ENCODE peak calls at places on chromosomes 4 and X, in eight cellular contexts. R is breast epithelium, M is GM12878, K is SK-N-SH, H is K562, V is transverse colon, S is suprapubic skin, X is HCT116. A is an unnamed sample.

GRCh38 chr4:55742655-55743191 is 76.9 kb upstream of the EXOC1L start:
- DNase-seq in R (no peak), M (no peak), K (peak), H (peak), V (no peak), S (no peak), X (no peak), A (no peak)

GRCh38 chrX:19912-20571 is 261.1 kb upstream of the PLCXD1 start:
- DNase-seq in R (no peak), M (no peak), K (peak), H (peak), V (peak), S (peak), X (no peak), A (no peak)

GRCh38 chr4:161133877-161134276 is 1029.9 kb downstream of the FSTL5 start:
- DNase-seq in R (no peak), M (no peak), K (peak), H (no peak), V (no peak), S (no peak), X (no peak), A (no peak)

GRCh38 chr4:183746305-183747229 is 87.5 kb downstream of the TRAPPC11 start:
- DNase-seq in R (no peak), M (peak), K (no peak), H (no peak), V (no peak), S (no peak), X (no peak), A (peak)

GRCh38 chr4:2755821-2756690 is at the start of gene TNIP2:
- DNase-seq in R (peak), M (no peak), K (peak), H (peak), V (peak), S (peak), X (no peak), A (peak)

GRCh38 chrX:16076834-16077233 is 46.5 kb upstream of the GRPR start:
- DNase-seq in R (no peak), M (no peak), K (no peak), H (no peak), V (no peak), S (no peak), X (no peak), A (no peak)

GRCh38 chr4:17063870-17064269 is 165.4 kb upstream of the LDB2 start:
- DNase-seq in R (no peak), M (no peak), K (no peak), H (no peak), V (no peak), S (no peak), X (no peak), A (no peak)

GRCh38 chrX:70132877-70133302 is 357 bp upstream of the IGBP1 start:
- DNase-seq in R (no peak), M (no peak), K (no peak), H (no peak), V (no peak), S (no peak), X (no peak), A (no peak)

GRCh38 chrX:19964017-19964710 is 26.7 kb downstream of the BCLAF3 start:
- DNase-seq in R (no peak), M (no peak), K (no peak), H (no peak), V (no peak), S (no peak), X (no peak), A (no peak)

GRCh38 chr4:121951570-121952110 is at the start of gene TRPC3:
- DNase-seq in R (no peak), M (no peak), K (peak), H (peak), V (peak), S (no peak), X (no peak), A (no peak)

GRCh38 chr4:121696140-121696640 is 590 bp downstream of the ANXA5 start:
- DNase-seq in R (peak), M (no peak), K (peak), H (no peak), V (peak), S (peak), X (no peak), A (peak)

GRCh38 chrX:113059714-113060113 is 219.1 kb upstream of the AMOT start:
- DNase-seq in R (no peak), M (no peak), K (no peak), H (no peak), V (no peak), S (no peak), X (no peak), A (no peak)

GRCh38 chrX:141936080-141936479 is 32.4 kb downstream of the MAGEC1 start:
- DNase-seq in R (no peak), M (no peak), K (no peak), H (no peak), V (no peak), S (no peak), X (no peak), A (no peak)

GRCh38 chr4:113467581-113467980 is 294.0 kb downstream of the CAMK2D start:
- DNase-seq in R (no peak), M (no peak), K (no peak), H (no peak), V (no peak), S (no peak), X (no peak), A (no peak)

GRCh38 chr4:176470671-176471070 is 150.9 kb downstream of the SPCS3 start:
- DNase-seq in R (no peak), M (no peak), K (no peak), H (no peak), V (no peak), S (no peak), X (no peak), A (no peak)

GRCh38 chrX:123818243-123818642 is 41.6 kb upstream of the XIAP start:
- DNase-seq in R (no peak), M (no peak), K (no peak), H (no peak), V (no peak), S (no peak), X (no peak), A (no peak)

GRCh38 chr4:41257257-41257900 is 651 bp downstream of the UCHL1 start:
- DNase-seq in R (no peak), M (no peak), K (peak), H (no peak), V (peak), S (peak), X (no peak), A (no peak)

GRCh38 chr4:121943941-121944340 is 7.9 kb downstream of the TRPC3 start:
- DNase-seq in R (no peak), M (no peak), K (peak), H (peak), V (no peak), S (no peak), X (no peak), A (no peak)

GRCh38 chr4:118215826-118216225 is 137.0 kb downstream of the PRSS12 start:
- DNase-seq in R (no peak), M (no peak), K (no peak), H (no peak), V (no peak), S (no peak), X (no peak), A (no peak)

GRCh38 chr4:22595684-22596083 is 79.8 kb upstream of the ADGRA3 start:
- DNase-seq in R (no peak), M (peak), K (peak), H (no peak), V (no peak), S (no peak), X (no peak), A (no peak)

GRCh38 chrX:106168107-106168506 is at the start of gene PWWP3B:
- DNase-seq in R (no peak), M (no peak), K (no peak), H (no peak), V (peak), S (no peak), X (peak), A (peak)

GRCh38 chr4:146095091-146095690 is 80.3 kb upstream of the LSM6 start:
- DNase-seq in R (no peak), M (no peak), K (peak), H (peak), V (peak), S (no peak), X (peak), A (peak)

GRCh38 chr4:152719856-152720556 is 40.2 kb upstream of the TMEM154 start:
- DNase-seq in R (peak), M (no peak), K (no peak), H (no peak), V (no peak), S (no peak), X (no peak), A (peak)

GRCh38 chr4:3255611-3256186 is 6.7 kb downstream of the MSANTD1 start:
- DNase-seq in R (no peak), M (no peak), K (no peak), H (no peak), V (peak), S (peak), X (no peak), A (no peak)

GRCh38 chr4:5043579-5043978 is 7.7 kb upstream of the STK32B start:
- DNase-seq in R (no peak), M (no peak), K (no peak), H (no peak), V (no peak), S (no peak), X (no peak), A (no peak)

GRCh38 chrX:68696267-68696666 is 48.8 kb downstream of the STARD8 start:
- DNase-seq in R (no peak), M (no peak), K (no peak), H (no peak), V (no peak), S (no peak), X (no peak), A (no peak)
- H3K27ac ChIP-seq in R (no peak), M (no peak), K (no peak), H (peak), V (peak), S (no peak), X (no peak), A (no peak)

GRCh38 chrX:71618303-71618721 is at the start of gene CXCR3:
- DNase-seq in R (no peak), M (peak), K (no peak), H (no peak), V (peak), S (no peak), X (no peak), A (no peak)
- TF ChIP-seq POLR2AphosphoS5 in R (no peak), M (peak), K (no peak), H (no peak), V (no peak), S (no peak), X (no peak), A (no peak)

DNA sequence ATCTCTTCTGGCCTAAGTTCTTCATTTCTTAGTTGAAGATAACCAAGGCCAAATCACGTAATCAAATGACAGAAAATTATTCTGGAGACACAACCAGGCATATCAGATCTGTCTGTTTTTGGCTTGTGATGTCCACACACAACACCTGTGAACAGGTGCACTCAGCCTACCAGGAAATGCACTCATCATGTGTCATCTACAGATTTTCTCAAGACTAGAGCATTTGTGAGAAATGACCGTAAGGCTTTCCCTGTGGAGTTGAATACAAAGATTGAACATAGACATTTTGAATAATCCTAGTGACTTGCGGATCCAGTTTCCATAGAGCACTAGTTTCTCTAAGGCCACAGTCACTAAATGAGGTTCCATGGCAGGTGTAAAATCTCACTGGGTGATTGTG is 26.7 kb upstream of the CXCL8 start:
- DNase-seq in R (no peak), M (no peak), K (no peak), H (no peak), V (no peak), S (no peak), X (no peak), A (no peak)
- H3K27ac ChIP-seq in R (no peak), M (no peak), K (no peak), H (no peak), V (no peak), S (no peak), X (no peak), A (no peak)

DNA sequence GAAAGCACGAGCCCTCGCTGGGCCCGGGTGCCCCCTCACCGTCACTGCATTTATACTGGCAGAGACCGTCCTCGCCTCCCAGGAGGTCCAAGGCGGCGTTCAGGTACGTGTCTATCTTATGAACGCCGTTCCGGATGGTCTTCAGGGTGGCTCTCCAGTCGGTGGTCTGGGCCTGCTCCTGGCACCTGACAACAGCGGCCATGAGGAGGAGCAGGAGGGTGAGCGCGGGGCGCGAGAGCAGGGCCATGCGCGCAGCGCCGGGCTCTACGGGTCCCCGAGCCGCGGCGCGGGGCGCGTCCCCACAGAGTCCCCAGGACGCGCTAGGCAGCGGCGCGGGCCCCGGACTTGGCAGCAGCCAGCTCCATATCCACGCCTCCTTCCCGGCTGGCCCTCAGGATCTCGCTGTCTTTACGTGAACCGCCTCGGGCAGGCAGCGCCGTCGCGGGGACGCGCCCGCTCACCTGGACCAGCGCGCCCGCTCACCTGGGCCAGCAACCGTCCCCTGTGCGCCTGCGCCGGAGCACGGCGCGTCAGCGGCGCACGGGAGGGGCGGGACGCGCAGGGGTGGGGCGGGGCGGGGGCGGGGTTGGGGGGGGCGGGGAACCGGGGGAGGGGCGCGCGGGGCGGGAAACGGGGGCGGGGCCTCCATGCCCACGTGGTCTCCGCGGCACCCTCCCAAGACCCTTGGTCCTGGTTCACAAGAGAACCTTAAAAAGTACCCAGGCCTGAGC is at the start of gene PLA2G12A:
- DNase-seq in R (peak), M (peak), K (peak), H (peak), V (peak), S (peak), X (peak), A (peak)
- TF ChIP-seq POLR2AphosphoS5 in R (peak), M (no peak), K (no peak), H (peak), V (peak), S (no peak), X (peak), A (peak)

GRCh38 chr4:25913056-25913850 is 767 bp upstream of the SMIM20 start:
- DNase-seq in R (no peak), M (no peak), K (peak), H (peak), V (peak), S (peak), X (no peak), A (no peak)
- H3K27ac ChIP-seq in R (peak), M (peak), K (peak), H (no peak), V (peak), S (peak), X (peak), A (peak)

GRCh38 chrX:55006827-55007621 is 6.9 kb downstream of the APEX2 start:
- DNase-seq in R (no peak), M (no peak), K (no peak), H (no peak), V (no peak), S (peak), X (no peak), A (no peak)
- TF ChIP-seq POLR2AphosphoS5 in R (no peak), M (no peak), K (no peak), H (no peak), V (no peak), S (no peak), X (no peak), A (no peak)

DNA sequence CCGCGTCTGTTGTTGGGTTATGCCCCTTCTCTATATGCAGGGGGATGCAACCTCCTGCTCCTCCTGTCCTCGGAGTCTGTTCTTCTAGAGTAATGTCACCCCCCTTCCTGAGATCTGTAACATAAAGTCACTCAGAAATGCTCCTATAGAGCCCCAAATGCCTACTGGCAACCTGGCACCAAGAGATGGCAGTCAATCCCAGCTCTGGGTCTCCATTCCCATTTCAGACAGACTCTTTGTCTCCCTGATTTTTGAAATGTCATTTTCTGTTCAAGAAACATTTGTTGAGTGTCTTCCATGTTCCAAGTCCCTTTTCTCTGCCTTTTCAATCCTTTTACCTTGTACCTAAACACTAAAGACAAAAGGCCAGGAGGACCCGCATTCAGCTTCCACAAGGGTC is 9.6 kb upstream of the PRDM8 start:
- DNase-seq in R (no peak), M (no peak), K (no peak), H (no peak), V (no peak), S (no peak), X (no peak), A (no peak)
- H3K27ac ChIP-seq in R (no peak), M (no peak), K (no peak), H (no peak), V (no peak), S (no peak), X (no peak), A (no peak)

GRCh38 chr4:185566425-185566824 is 31.1 kb upstream of the PDLIM3 start:
- DNase-seq in R (no peak), M (no peak), K (no peak), H (no peak), V (no peak), S (no peak), X (no peak), A (no peak)

GRCh38 chr4:185567828-185568442 is 32.6 kb upstream of the PDLIM3 start:
- DNase-seq in R (peak), M (no peak), K (no peak), H (no peak), V (peak), S (peak), X (no peak), A (peak)

GRCh38 chr4:185565696-185566095 is 30.4 kb upstream of the PDLIM3 start:
- DNase-seq in R (no peak), M (no peak), K (no peak), H (no peak), V (no peak), S (no peak), X (no peak), A (no peak)

GRCh38 chr4:185564355-185564754 is 29.0 kb upstream of the PDLIM3 start:
- DNase-seq in R (no peak), M (no peak), K (no peak), H (no peak), V (no peak), S (no peak), X (no peak), A (no peak)

DNA sequence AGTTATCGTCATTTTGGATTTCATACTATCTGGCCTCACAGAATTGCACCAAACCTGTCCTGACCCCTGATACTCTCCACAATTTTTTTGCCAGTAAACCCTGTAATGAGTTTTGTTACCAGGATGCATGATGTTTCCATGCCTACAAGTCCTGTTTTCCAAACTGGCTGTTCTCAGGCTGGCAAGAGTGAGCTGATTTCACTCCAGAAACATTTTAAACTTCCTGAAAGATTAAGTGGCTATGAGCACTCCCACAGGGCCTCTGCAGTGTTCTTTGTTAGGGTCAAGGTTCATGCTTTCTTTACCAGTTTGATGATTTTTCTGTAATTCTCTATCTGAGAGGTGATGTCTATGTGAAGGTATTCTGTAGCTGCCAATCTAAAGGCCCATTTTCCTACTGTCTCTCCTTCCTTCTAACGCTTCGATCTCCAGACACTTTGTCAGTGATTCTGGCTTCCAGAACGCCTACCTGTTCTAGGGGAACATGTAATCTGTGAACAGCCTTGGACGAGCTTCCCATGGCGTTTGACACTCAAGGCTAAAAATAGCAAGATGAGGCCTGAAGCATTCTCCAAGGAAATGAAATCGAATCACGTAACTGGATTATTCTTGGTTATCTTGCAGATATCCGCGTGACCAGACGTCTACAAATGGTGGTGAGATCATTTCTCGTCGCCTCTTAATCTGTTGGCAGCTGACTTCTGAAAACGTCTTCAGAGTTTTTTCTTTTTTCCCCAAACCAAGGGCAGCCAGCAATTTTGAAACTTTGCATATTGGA is 31.9 kb upstream of the PDLIM3 start:
- DNase-seq in R (peak), M (no peak), K (no peak), H (no peak), V (no peak), S (no peak), X (no peak), A (peak)
- TF ChIP-seq POLR2AphosphoS5 in R (no peak), M (no peak), K (no peak), H (no peak), V (peak), S (no peak), X (no peak), A (no peak)

DNA sequence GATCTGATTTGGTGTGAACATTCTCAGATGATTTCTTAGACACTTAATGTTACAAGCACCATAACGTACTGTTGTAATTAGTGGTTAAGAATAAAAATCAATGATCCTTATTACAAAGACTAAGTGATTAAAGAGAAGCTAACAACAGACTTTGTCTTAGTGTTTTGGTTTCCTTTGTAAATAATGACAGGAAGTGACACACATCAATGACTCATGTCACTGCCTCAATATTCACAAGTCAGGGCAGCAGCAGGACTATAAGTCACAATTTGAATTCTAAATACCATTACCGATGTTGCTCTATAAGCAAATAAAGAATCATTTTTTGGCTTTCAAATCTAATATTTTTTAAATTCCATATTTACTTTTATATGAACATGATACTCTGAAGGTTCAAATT is 115.8 kb upstream of the FAT4 start:
- DNase-seq in R (no peak), M (no peak), K (no peak), H (no peak), V (no peak), S (no peak), X (no peak), A (no peak)
- H3K27ac ChIP-seq in R (no peak), M (no peak), K (no peak), H (no peak), V (no peak), S (no peak), X (no peak), A (no peak)

A was measured in prostate gland.